ENCODE peak calls at places on chromosomes 11 and 22, in nine cellular contexts. M is left ventricle myocardium inferior; X is ACHN; A is T-cell; I is stimulated activated CD4-positive, alpha-beta T cell treated with anti-CD3 and anti-CD28 coated beads, Interleukin-2, amount 100 ng/mL, for 24 hours; J is lower lobe of right lung; V is astrocyte of the spinal cord; K is left colon; C is activated T-cell treated with anti-CD3 and anti-CD28 coated beads, Interleukin-2, amount 50 U/mL, for 1 hour. L is an unnamed sample.

GRCh38 chr11:102309621-102310541 is 7.4 kb upstream of the BIRC3 start:
- DNase-seq in M (no peak), X (no peak), A (no peak), I (no peak), J (no peak), V (no peak), K (no peak), C (no peak), L (no peak)

GRCh38 chr11:34314176-34314575 is 43.6 kb downstream of the ABTB2 start:
- DNase-seq in M (no peak), X (no peak), A (no peak), I (no peak), J (no peak), V (no peak), K (no peak), C (no peak), L (no peak)

GRCh38 chr11:413120-414081 is 1.4 kb downstream of the SIGIRR start:
- DNase-seq in M (no peak), X (no peak), A (no peak), I (no peak), J (peak), V (no peak), K (peak), C (no peak), L (no peak)

GRCh38 chr11:58805065-58805464 is 39.4 kb downstream of the GLYATL2 start:
- DNase-seq in M (no peak), X (no peak), A (no peak), I (no peak), J (no peak), V (no peak), K (no peak), C (no peak), L (no peak)

GRCh38 chr11:65003282-65003681 is 6.5 kb upstream of the BATF2 start:
- DNase-seq in M (no peak), X (no peak), A (no peak), I (no peak), J (no peak), V (peak), K (no peak), C (no peak), L (no peak)

GRCh38 chr11:115290479-115291390 is 213.5 kb downstream of the CADM1 start:
- DNase-seq in M (no peak), X (no peak), A (no peak), I (no peak), J (no peak), V (no peak), K (no peak), C (no peak), L (no peak)

GRCh38 chr11:30197869-30198268 is 32.9 kb upstream of the FSHB start:
- DNase-seq in M (no peak), X (no peak), A (no peak), I (no peak), J (no peak), V (no peak), K (no peak), C (no peak), L (no peak)

GRCh38 chr22:22771696-22772377 is 115.8 kb upstream of the IGLL5 start:
- DNase-seq in M (no peak), X (no peak), A (no peak), I (no peak), J (no peak), V (no peak), K (no peak), C (no peak), L (no peak)

GRCh38 chr22:29079218-29079901 is 6.5 kb downstream of the KREMEN1 start:
- DNase-seq in M (no peak), X (no peak), A (no peak), I (no peak), J (no peak), V (peak), K (peak), C (no peak), L (no peak)

GRCh38 chr22:27206001-27206746 is 548.8 kb downstream of the MIAT start:
- DNase-seq in M (no peak), X (no peak), A (no peak), I (no peak), J (no peak), V (peak), K (no peak), C (no peak), L (no peak)

GRCh38 chr11:117900144-117900651 is 23.7 kb upstream of the FXYD6 start:
- DNase-seq in M (no peak), X (no peak), A (no peak), I (no peak), J (no peak), V (no peak), K (no peak), C (no peak), L (no peak)

GRCh38 chr11:44680982-44681597 is 45.7 kb upstream of the TSPAN18 start:
- DNase-seq in M (no peak), X (no peak), A (peak), I (peak), J (no peak), V (no peak), K (no peak), C (peak), L (no peak)

GRCh38 chr11:130431337-130431773 is 2.9 kb upstream of the ADAMTS8 start:
- DNase-seq in M (peak), X (peak), A (peak), I (peak), J (peak), V (peak), K (no peak), C (peak), L (no peak)

GRCh38 chr11:69644071-69644961 is 3.4 kb downstream of the CCND1 start:
- DNase-seq in M (peak), X (no peak), A (no peak), I (no peak), J (peak), V (peak), K (peak), C (no peak), L (no peak)

GRCh38 chr11:80702264-80702663 is 1261.4 kb upstream of the TENM4 start:
- DNase-seq in M (no peak), X (no peak), A (no peak), I (no peak), J (no peak), V (no peak), K (no peak), C (no peak), L (no peak)

GRCh38 chr11:129643031-129643721 is 172.5 kb upstream of the TMEM45B start:
- DNase-seq in M (no peak), X (no peak), A (no peak), I (no peak), J (no peak), V (peak), K (no peak), C (no peak), L (no peak)

GRCh38 chr11:96554236-96554635 is 164.4 kb downstream of the JRKL start:
- DNase-seq in M (no peak), X (no peak), A (no peak), I (no peak), J (no peak), V (no peak), K (no peak), C (no peak), L (no peak)

GRCh38 chr22:19866665-19867009 is 12.0 kb upstream of the GNB1L start:
- DNase-seq in M (no peak), X (no peak), A (no peak), I (no peak), J (no peak), V (no peak), K (no peak), C (no peak), L (no peak)

GRCh38 chr11:37978647-37979046 is 1380.6 kb upstream of the RAG2 start:
- DNase-seq in M (no peak), X (no peak), A (no peak), I (no peak), J (no peak), V (no peak), K (no peak), C (no peak), L (no peak)

GRCh38 chr11:44030276-44030932 is 17.4 kb upstream of the ACCSL start:
- DNase-seq in M (peak), X (no peak), A (no peak), I (no peak), J (no peak), V (peak), K (no peak), C (no peak), L (no peak)

GRCh38 chr22:46115755-46116490 is 34.4 kb upstream of the PPARA start:
- DNase-seq in M (no peak), X (no peak), A (no peak), I (no peak), J (no peak), V (no peak), K (peak), C (no peak), L (no peak)

GRCh38 chr22:44683237-44683636 is 18.8 kb upstream of the PRR5 start:
- DNase-seq in M (no peak), X (no peak), A (no peak), I (no peak), J (no peak), V (no peak), K (no peak), C (no peak), L (no peak)

GRCh38 chr11:63843042-63843441 is 4.1 kb downstream of the MARK2 start:
- DNase-seq in M (no peak), X (no peak), A (no peak), I (no peak), J (no peak), V (no peak), K (no peak), C (no peak), L (no peak)

GRCh38 chr11:69014084-69014935 is 1.3 kb upstream of the MRGPRF start:
- DNase-seq in M (peak), X (no peak), A (no peak), I (no peak), J (no peak), V (peak), K (peak), C (no peak), L (no peak)

GRCh38 chr11:112343368-112344039 is 82.8 kb upstream of the PLET1 start:
- DNase-seq in M (no peak), X (no peak), A (no peak), I (no peak), J (no peak), V (peak), K (no peak), C (no peak), L (no peak)

GRCh38 chr22:42930810-42931420 is 73.8 kb upstream of the ARFGAP3 start:
- DNase-seq in M (peak), X (peak), A (no peak), I (no peak), J (no peak), V (no peak), K (no peak), C (no peak), L (no peak)

GRCh38 chr11:30364139-30364875 is 41.4 kb downstream of the ARL14EP start:
- DNase-seq in M (no peak), X (no peak), A (no peak), I (no peak), J (no peak), V (no peak), K (no peak), C (no peak), L (no peak)

GRCh38 chr11:100009728-100010127 is 677.4 kb upstream of the ARHGAP42 start:
- DNase-seq in M (no peak), X (no peak), A (no peak), I (no peak), J (no peak), V (no peak), K (no peak), C (no peak), L (no peak)

GRCh38 chr22:41579997-41580355 is 9.7 kb downstream of the PMM1 start:
- DNase-seq in M (no peak), X (no peak), A (no peak), I (no peak), J (no peak), V (no peak), K (no peak), C (no peak), L (no peak)

GRCh38 chr11:48098024-48098423 is 117.7 kb downstream of the PTPRJ start:
- DNase-seq in M (no peak), X (no peak), A (no peak), I (no peak), J (no peak), V (no peak), K (no peak), C (no peak), L (no peak)

L was measured in cortex of kidney.